ENCODE peak calls at places on chromosome 18, in eight cellular contexts. E, X, K, Y, L, M, S and O are unnamed samples.

GRCh38 chr18:79965119-79965902 is 868 bp downstream of the HSBP1L1 start:
- DNase-seq in E (peak), X (peak), K (no peak), Y (no peak), L (no peak), M (no peak), S (peak), O (peak)

GRCh38 chr18:31049189-31049588 is 6.6 kb upstream of the DSC3 start:
- DNase-seq in E (no peak), X (no peak), K (no peak), Y (no peak), L (no peak), M (no peak), S (no peak), O (peak)

GRCh38 chr18:70069381-70069780 is 121.7 kb upstream of the CD226 start:
- DNase-seq in E (no peak), X (no peak), K (no peak), Y (no peak), L (no peak), M (no peak), S (no peak), O (no peak)

GRCh38 chr18:47050468-47050867 is 15.0 kb upstream of the ELOA2 start:
- DNase-seq in E (peak), X (peak), K (no peak), Y (no peak), L (peak), M (no peak), S (peak), O (peak)

GRCh38 chr18:12282436-12283039 is 25.5 kb upstream of the TUBB6 start:
- DNase-seq in E (peak), X (no peak), K (no peak), Y (no peak), L (no peak), M (no peak), S (peak), O (peak)

GRCh38 chr18:79789901-79790885 is 7.5 kb upstream of the KCNG2 start:
- DNase-seq in E (no peak), X (no peak), K (no peak), Y (no peak), L (no peak), M (no peak), S (no peak), O (no peak)

GRCh38 chr18:33212363-33212762 is 228.2 kb downstream of the CCDC178 start:
- DNase-seq in E (no peak), X (no peak), K (no peak), Y (no peak), L (peak), M (no peak), S (no peak), O (no peak)

GRCh38 chr18:37669991-37670534 is 104.5 kb upstream of the CELF4 start:
- DNase-seq in E (no peak), X (no peak), K (no peak), Y (no peak), L (no peak), M (no peak), S (no peak), O (no peak)

GRCh38 chr18:47618758-47619157 is 311.7 kb downstream of the SMAD2 start:
- DNase-seq in E (no peak), X (no peak), K (no peak), Y (no peak), L (no peak), M (no peak), S (no peak), O (no peak)

GRCh38 chr18:36392163-36392887 is 94.8 kb downstream of the FHOD3 start:
- DNase-seq in E (peak), X (no peak), K (no peak), Y (no peak), L (no peak), M (no peak), S (no peak), O (peak)

GRCh38 chr18:76340410-76340809 is 154.6 kb downstream of the ZNF516 start:
- DNase-seq in E (no peak), X (no peak), K (no peak), Y (no peak), L (no peak), M (no peak), S (no peak), O (no peak)

GRCh38 chr18:22417496-22418188 is at the start of gene CTAGE1:
- DNase-seq in E (no peak), X (no peak), K (no peak), Y (no peak), L (no peak), M (no peak), S (peak), O (no peak)

GRCh38 chr18:43393174-43393573 is 115.9 kb upstream of the SYT4 start:
- DNase-seq in E (peak), X (no peak), K (no peak), Y (no peak), L (peak), M (no peak), S (peak), O (peak)

GRCh38 chr18:5534845-5535244 is 9.0 kb downstream of the EPB41L3 start:
- DNase-seq in E (no peak), X (peak), K (no peak), Y (no peak), L (no peak), M (no peak), S (no peak), O (no peak)

GRCh38 chr18:74221081-74221480 is 70.7 kb downstream of the CYB5A start:
- DNase-seq in E (no peak), X (no peak), K (no peak), Y (no peak), L (no peak), M (no peak), S (no peak), O (no peak)

GRCh38 chr18:42922363-42922762 is 193.1 kb downstream of the RIT2 start:
- DNase-seq in E (no peak), X (no peak), K (no peak), Y (no peak), L (no peak), M (no peak), S (no peak), O (peak)

GRCh38 chr18:56748698-56749268 is 97.6 kb downstream of the WDR7 start:
- DNase-seq in E (peak), X (peak), K (no peak), Y (no peak), L (peak), M (no peak), S (peak), O (peak)

GRCh38 chr18:31197676-31198075 is 35.0 kb upstream of the DSC1 start:
- DNase-seq in E (no peak), X (no peak), K (no peak), Y (no peak), L (no peak), M (no peak), S (no peak), O (peak)

GRCh38 chr18:79789091-79789891 is 8.4 kb upstream of the KCNG2 start:
- DNase-seq in E (no peak), X (no peak), K (no peak), Y (no peak), L (no peak), M (no peak), S (no peak), O (no peak)

GRCh38 chr18:3305354-3305762 is 43.4 kb downstream of the MYL12B start:
- DNase-seq in E (peak), X (no peak), K (no peak), Y (no peak), L (no peak), M (no peak), S (peak), O (peak)

GRCh38 chr18:35291166-35291565 is 1.1 kb upstream of the ZSCAN30 start:
- DNase-seq in E (no peak), X (no peak), K (no peak), Y (no peak), L (no peak), M (no peak), S (no peak), O (no peak)

GRCh38 chr18:3456686-3457069 is 6.7 kb downstream of the TGIF1 start:
- DNase-seq in E (peak), X (no peak), K (no peak), Y (no peak), L (no peak), M (no peak), S (no peak), O (no peak)

GRCh38 chr18:79585395-79586370 is 93.9 kb upstream of the CTDP1 start:
- DNase-seq in E (no peak), X (no peak), K (peak), Y (no peak), L (no peak), M (peak), S (no peak), O (no peak)

GRCh38 chr18:47745227-47745626 is 185.2 kb downstream of the SMAD2 start:
- DNase-seq in E (no peak), X (no peak), K (no peak), Y (no peak), L (no peak), M (no peak), S (no peak), O (no peak)

GRCh38 chr18:57916684-57917083 is 113.6 kb upstream of the ATP8B1 start:
- DNase-seq in E (no peak), X (no peak), K (no peak), Y (no peak), L (no peak), M (no peak), S (no peak), O (no peak)

GRCh38 chr18:10320848-10321247 is 133.6 kb upstream of the APCDD1 start:
- DNase-seq in E (peak), X (no peak), K (no peak), Y (no peak), L (no peak), M (no peak), S (peak), O (peak)

GRCh38 chr18:34033968-34034367 is 190.7 kb downstream of the NOL4 start:
- DNase-seq in E (no peak), X (no peak), K (no peak), Y (no peak), L (no peak), M (no peak), S (no peak), O (no peak)

GRCh38 chr18:79784071-79784913 is 13.4 kb upstream of the KCNG2 start:
- DNase-seq in E (no peak), X (no peak), K (no peak), Y (no peak), L (no peak), M (no peak), S (no peak), O (no peak)

GRCh38 chr18:47930844-47931706 is 616 bp upstream of the SMAD2 start:
- DNase-seq in E (peak), X (peak), K (peak), Y (peak), L (peak), M (peak), S (peak), O (peak)

GRCh38 chr18:3649559-3650426 is 199.8 kb downstream of the TGIF1 start:
- DNase-seq in E (peak), X (peak), K (no peak), Y (no peak), L (no peak), M (peak), S (peak), O (peak)

GRCh38 chr18:62325806-62326645 is 916 bp downstream of the TNFRSF11A start:
- DNase-seq in E (no peak), X (no peak), K (no peak), Y (no peak), L (no peak), M (no peak), S (peak), O (peak)

GRCh38 chr18:56286775-56287174 is 351.6 kb downstream of the TXNL1 start:
- DNase-seq in E (peak), X (no peak), K (no peak), Y (no peak), L (no peak), M (no peak), S (peak), O (peak)

GRCh38 chr18:79343567-79344207 is 52.0 kb upstream of the NFATC1 start:
- DNase-seq in E (no peak), X (no peak), K (no peak), Y (no peak), L (no peak), M (no peak), S (no peak), O (no peak)

GRCh38 chr18:47036298-47036874 is 965 bp upstream of the ELOA2 start:
- DNase-seq in E (peak), X (peak), K (no peak), Y (no peak), L (peak), M (no peak), S (peak), O (peak)

DNA sequence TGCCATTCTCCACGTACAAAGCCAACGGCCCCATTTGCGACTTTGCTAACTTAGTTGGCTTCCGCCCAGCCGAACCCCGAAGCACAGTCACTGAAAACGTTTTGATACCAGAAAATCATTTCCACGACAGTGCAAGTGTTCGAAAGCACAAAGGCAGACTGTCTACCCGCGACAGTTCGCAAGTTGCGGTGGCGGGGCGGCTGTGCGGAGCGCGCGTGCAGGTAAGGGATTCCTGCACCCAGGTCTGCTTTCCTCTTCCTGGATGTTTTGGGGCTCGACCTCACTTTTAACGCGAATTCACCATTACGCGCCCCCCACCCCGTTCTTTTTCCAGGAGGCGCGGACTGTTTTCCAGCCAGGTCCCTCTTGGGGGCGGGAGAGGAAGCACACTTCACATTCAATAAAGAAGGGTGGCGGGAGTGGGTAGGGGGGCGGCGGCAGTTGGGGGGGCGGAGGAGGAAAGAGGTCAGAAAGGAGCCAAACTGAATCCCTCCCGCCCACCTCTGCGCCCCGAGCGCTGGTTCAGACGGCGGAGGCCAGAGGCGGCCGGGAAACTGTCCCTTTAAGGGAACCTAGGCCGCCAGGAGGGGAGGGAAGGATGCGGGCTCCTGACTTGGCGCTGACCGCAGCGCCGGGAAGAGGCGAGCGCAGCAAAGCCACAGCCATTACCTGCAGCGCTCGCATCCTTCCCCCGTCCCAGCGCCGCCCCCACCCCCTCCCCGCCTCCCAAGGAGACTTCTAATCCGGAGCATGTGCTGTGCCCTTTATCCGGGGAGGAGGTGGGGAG is 107.5 kb upstream of the KCTD1 start:
- DNase-seq in E (peak), X (peak), K (peak), Y (no peak), L (peak), M (peak), S (peak), O (peak)
- TF ChIP-seq CTCF in E (peak), X (peak), K (no peak), Y (peak), L (peak), M (no peak), S (peak), O (no peak)

GRCh38 chr18:71849407-71849806 is 694.7 kb downstream of the CBLN2 start:
- DNase-seq in E (no peak), X (no peak), K (no peak), Y (no peak), L (no peak), M (no peak), S (no peak), O (no peak)
- H3K4me3 ChIP-seq in E (no peak), X (no peak), K (no peak), Y (no peak), L (no peak), M (no peak), S (no peak), O (no peak)

GRCh38 chr18:60663060-60663989 is 290.8 kb upstream of the MC4R start:
- DNase-seq in E (no peak), X (no peak), K (no peak), Y (no peak), L (no peak), M (no peak), S (no peak), O (no peak)
- TF ChIP-seq CTCF in E (no peak), X (no peak), K (no peak), Y (no peak), L (no peak), M (no peak), S (no peak), O (no peak)

DNA sequence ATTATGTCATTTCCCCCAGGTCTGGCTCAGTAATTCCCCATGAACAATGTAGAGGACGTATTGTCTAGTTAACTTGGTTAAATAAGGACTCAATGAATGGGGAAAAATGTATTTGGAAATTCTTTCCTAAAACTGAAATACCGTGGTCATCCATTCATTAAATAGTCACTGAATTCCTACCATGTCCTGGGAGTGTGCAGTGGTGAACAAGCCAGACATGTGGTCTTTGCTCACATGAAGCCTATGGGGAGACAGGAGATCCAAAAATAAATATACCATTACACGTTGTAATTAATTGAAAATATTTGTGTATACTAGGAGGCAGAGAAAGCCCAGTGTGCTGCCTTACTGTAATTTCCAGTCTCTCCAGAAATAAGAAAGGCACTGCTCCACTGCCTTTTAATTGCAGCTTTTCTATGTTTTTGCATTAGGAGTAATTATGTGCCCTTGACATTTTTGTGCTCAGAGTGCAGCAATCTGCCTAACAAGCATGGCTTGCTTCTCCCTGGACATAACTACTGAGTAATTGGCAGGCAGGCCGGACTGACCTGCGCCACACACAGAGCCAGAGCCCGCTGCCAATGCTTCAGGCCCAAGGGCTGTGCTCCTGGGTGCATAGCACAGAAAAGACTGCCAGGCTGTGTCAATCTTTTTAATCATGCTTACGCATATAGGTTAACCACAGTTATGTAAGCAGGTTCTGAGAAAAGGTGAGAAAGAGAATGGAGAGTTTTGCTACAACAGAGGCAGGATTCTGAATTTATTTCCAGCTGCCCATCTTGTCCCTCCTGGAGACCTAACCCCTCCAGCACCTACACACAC is 22.2 kb upstream of the TTC39C start:
- DNase-seq in E (peak), X (peak), K (peak), Y (no peak), L (no peak), M (no peak), S (peak), O (no peak)
- H3K4me3 ChIP-seq in E (no peak), X (no peak), K (no peak), Y (no peak), L (no peak), M (no peak), S (no peak), O (no peak)

GRCh38 chr18:1499265-1499664 is 594.6 kb downstream of the ADCYAP1 start:
- DNase-seq in E (peak), X (no peak), K (no peak), Y (no peak), L (no peak), M (no peak), S (no peak), O (peak)
- TF ChIP-seq CTCF in E (no peak), X (no peak), K (no peak), Y (no peak), L (peak), M (no peak), S (no peak), O (no peak)

DNA sequence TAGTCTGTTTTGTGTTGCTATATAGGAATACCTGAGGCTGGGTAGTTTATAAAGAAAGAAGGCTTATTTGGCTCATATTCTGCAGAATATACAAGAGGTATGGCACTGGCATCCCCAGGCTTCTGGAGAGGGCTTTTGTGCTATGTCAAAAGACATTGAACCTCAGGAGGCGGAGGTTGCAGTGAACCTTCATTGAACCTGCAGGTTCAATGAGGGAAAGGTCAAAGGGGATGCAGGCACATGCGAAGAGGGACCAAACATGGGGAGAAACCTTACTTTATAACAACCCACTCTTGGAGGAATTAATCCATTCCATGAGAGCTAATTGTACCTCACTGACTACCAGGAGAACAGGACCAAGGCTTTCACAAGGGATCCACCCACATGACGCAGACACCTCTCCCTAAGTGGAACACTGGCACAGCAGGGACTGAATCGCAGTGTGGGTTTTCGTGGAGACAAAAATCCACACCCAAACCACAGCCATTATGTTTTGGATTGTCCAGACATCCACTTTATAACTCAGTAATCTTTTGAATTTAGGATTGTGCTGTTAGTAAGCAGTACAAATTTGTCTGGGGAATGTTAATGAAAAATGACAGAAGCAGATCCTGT is 4.1 kb upstream of the SERPINB8 start:
- DNase-seq in E (no peak), X (no peak), K (no peak), Y (no peak), L (no peak), M (no peak), S (no peak), O (no peak)
- H3K4me3 ChIP-seq in E (no peak), X (no peak), K (no peak), Y (no peak), L (no peak), M (no peak), S (no peak), O (no peak)

DNA sequence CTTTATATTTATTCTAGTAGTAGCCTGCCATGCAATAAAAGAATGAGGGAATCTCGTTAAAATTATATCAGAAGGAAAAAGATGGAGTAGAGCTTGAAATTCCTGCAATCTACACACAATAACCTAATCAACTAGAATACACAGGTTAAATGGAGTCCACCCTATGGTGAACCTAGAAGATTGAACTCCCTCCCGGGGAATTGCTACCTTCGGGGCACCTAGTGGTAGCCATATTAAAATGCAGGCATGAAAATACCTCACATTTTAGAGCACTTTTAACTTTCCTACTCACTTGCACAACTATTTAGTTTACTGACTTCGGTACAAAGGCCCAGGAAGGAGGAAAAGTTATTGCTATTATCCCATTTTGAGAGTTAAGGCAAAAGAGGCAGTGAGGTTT is 174.5 kb downstream of the SS18 start:
- DNase-seq in E (no peak), X (no peak), K (no peak), Y (no peak), L (no peak), M (no peak), S (no peak), O (no peak)
- TF ChIP-seq CTCF in E (no peak), X (no peak), K (no peak), Y (no peak), L (peak), M (no peak), S (no peak), O (no peak)